ENCODE peak calls at places on chromosomes 5 and 9, in seven cellular contexts. F is HepG2, T is GM12891, E is H1, D is SK-N-SH, H is K562, N is GM12878. G is an unnamed sample.
A peak's percentile ranks its signal among the peaks of the same experiment; 100 is the strongest.

GRCh38 chr9:98121096-98121495 is 2.1 kb upstream of the TRIM14 start:
- DNase-seq in F (no peak), T (no peak), E (no peak), D (no peak), H (peak; percentile 58), N (no peak), G (no peak)

GRCh38 chr9:73073337-73074175 is 78.1 kb upstream of the ANXA1 start:
- DNase-seq in F (no peak), T (no peak), E (no peak), D (no peak), H (no peak), N (no peak), G (no peak)

GRCh38 chr9:91840882-91841281 is 109.1 kb downstream of the ROR2 start:
- DNase-seq in F (no peak), T (no peak), E (no peak), D (no peak), H (no peak), N (no peak), G (no peak)

GRCh38 chr5:145220491-145220890 is 614.7 kb downstream of the PRELID2 start:
- DNase-seq in F (no peak), T (no peak), E (no peak), D (no peak), H (no peak), N (no peak), G (no peak)

GRCh38 chr5:81268797-81269196 is 32.6 kb upstream of the ZCCHC9 start:
- DNase-seq in F (peak; percentile 54), T (no peak), E (no peak), D (no peak), H (no peak), N (no peak), G (no peak)

GRCh38 chr9:105027082-105027481 is 99.1 kb upstream of the ABCA1 start:
- DNase-seq in F (no peak), T (no peak), E (no peak), D (no peak), H (no peak), N (no peak), G (no peak)

GRCh38 chr9:116355153-116355827 is 201.7 kb downstream of the PAPPA start:
- DNase-seq in F (peak; percentile 46), T (no peak), E (no peak), D (no peak), H (no peak), N (no peak), G (no peak)

GRCh38 chr5:157745041-157745456 is 1.5 kb downstream of the LSM11 start:
- DNase-seq in F (no peak), T (no peak), E (no peak), D (peak; percentile 62), H (peak; percentile 23), N (no peak), G (no peak)

GRCh38 chr5:132674671-132675506 is 1.1 kb downstream of the IL4 start:
- DNase-seq in F (peak; percentile 24), T (peak; percentile 66), E (no peak), D (no peak), H (no peak), N (peak; percentile 93), G (peak; percentile 65)

GRCh38 chr5:176547811-176548210 is 1.3 kb upstream of the CDHR2 start:
- DNase-seq in F (peak; percentile 78), T (no peak), E (no peak), D (no peak), H (no peak), N (no peak), G (no peak)

GRCh38 chr5:141618030-141618803 is 583 bp downstream of the DIAPH1 start:
- DNase-seq in F (peak; percentile 63), T (no peak), E (no peak), D (peak; percentile 50), H (no peak), N (no peak), G (no peak)

GRCh38 chr9:132994410-132995120 is 16.1 kb downstream of the GFI1B start:
- DNase-seq in F (no peak), T (peak; percentile 57), E (no peak), D (peak; percentile 8), H (peak; percentile 72), N (no peak), G (no peak)

GRCh38 chr5:61575103-61575502 is 243.0 kb downstream of the ZSWIM6 start:
- DNase-seq in F (no peak), T (no peak), E (no peak), D (peak; percentile 72), H (peak; percentile 45), N (no peak), G (no peak)

GRCh38 chr5:132094393-132095076 is 20.9 kb downstream of the CSF2 start:
- DNase-seq in F (peak; percentile 25), T (no peak), E (no peak), D (no peak), H (no peak), N (no peak), G (no peak)

GRCh38 chr5:53322257-53322656 is 158.2 kb upstream of the FST start:
- DNase-seq in F (no peak), T (no peak), E (no peak), D (no peak), H (no peak), N (no peak), G (no peak)

GRCh38 chr5:135215617-135215995 is 181.6 kb upstream of the PITX1 start:
- DNase-seq in F (no peak), T (no peak), E (no peak), D (no peak), H (no peak), N (no peak), G (no peak)

DNA sequence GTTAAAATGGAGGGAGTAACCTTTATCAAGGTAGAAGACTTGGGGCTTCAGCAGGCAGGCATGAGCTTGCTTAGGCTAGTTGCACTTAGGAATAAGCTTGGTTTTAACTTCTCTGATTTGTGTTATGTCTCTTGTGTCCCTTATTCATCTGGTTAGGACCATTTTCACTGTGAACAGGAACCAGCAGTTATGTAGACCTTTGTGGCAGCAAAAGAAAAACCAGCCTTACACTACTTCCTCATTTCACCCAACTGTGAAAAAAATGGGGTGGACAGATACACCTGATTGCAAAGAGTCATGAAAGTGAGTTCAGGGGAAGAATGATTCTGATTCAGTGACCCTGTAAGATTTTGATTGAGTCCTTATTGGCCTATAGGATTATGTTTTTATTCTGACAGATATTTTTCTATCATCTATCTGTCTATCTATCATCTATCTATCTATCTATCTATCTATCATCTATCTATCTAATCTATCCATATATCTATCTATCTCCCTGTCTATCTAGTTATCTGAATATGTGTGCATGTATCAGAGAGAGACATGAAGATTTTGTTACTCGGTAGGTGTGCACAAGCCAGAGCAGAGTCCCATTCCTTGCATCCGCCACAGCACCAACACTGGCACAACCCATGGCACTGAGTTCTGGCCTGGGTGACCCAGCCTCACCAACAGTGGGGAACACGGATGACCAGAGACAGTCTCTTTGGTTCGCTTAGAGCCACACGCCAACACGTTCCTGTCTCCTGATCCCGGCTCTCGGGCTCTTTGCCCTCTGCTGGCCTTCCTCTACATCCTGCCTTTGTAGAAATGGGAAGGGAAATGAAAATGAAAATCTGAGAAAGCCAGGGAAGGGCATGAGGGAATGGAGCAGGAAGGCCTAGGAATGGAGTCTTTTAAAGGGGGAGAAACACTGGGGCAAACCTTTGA is 1.3 kb upstream of the ZNF366 start:
- DNase-seq in F (no peak), T (peak; percentile 34), E (no peak), D (no peak), H (no peak), N (peak; percentile 83), G (peak; percentile 45)
- TF ChIP-seq POLR2AphosphoS5 in F (no peak), T (peak; percentile 42), E (no peak), D (no peak), H (no peak), N (no peak), G (no peak)

GRCh38 chr5:172881691-172882370 is 47.8 kb downstream of the ERGIC1 start:
- DNase-seq in F (no peak), T (no peak), E (no peak), D (no peak), H (peak; percentile 55), N (peak; percentile 72), G (no peak)
- TF ChIP-seq TAF1 in F (no peak), T (peak; percentile 22), E (no peak), D (no peak), H (peak; percentile 64), N (no peak), G (no peak)

GRCh38 chr5:100903036-100903887 is at the start of gene ST8SIA4:
- DNase-seq in F (no peak), T (peak; percentile 37), E (peak; percentile 76), D (peak; percentile 25), H (no peak), N (peak; percentile 95), G (peak; percentile 46)
- TF ChIP-seq POLR2AphosphoS5 in F (no peak), T (peak; percentile 94), E (no peak), D (no peak), H (no peak), N (peak; percentile 97), G (peak; percentile 97)

DNA sequence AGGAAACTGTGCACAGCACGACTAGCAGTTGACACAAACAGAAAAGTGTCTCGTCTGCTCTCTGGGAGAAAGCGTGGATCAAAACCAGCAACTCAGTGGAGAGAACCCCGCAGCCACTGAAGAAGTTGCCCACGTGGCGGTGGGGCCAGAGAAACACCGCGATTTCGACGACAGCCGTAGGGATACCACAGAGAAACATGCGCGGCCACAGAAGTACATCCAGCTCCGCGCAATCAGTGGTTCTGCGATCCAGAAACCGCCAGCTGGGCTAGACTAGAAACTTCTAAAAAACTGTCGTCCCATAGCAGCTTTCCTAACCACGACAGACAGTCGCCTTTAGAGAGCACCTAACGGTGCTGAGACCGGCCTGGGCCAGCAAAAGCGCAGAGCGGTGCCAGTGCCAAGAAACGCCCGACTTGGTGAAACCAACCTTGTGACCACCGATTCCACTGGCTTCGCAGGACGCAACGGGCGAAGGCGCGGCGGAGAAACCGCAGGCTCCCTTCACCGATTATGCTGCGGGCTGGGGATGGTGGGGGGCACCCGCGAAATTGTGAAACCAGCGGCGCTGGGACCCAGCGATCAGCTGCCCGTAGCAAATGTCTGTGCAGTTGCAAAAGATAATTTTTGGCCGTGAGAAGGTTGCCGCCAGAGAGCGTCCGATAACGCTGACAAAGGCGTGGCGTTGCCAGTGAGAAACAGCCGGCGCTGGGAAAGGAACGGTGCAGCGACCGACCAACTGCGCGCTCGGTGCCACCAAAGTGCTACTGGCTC is 2.7 kb upstream of the ANXA2R start:
- DNase-seq in F (no peak), T (peak; percentile 37), E (no peak), D (peak; percentile 35), H (peak; percentile 41), N (peak; percentile 55), G (no peak)
- TF ChIP-seq TAF1 in F (no peak), T (peak; percentile 54), E (no peak), D (no peak), H (peak; percentile 51), N (peak; percentile 51), G (no peak)

DNA sequence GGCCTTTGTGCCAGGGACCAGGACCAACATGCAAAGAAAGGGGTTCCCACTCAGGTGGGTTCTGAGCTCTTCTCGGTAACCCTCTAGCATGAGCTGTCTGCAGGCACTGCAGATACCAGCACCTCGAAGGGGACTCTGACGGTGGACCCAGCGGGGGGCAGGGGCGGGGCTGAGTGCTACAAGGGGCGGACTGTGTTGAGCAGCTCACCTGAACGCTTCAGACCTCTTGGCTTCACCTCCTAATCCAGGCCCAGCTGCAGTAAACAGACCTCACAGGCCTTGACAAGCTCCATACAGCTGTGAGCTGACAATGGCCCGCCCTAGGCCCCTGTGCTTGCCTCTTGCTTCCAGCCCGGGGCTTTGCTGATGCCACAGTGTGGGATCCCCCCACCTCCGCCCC is 48.4 kb downstream of the C9orf50 start:
- DNase-seq in F (no peak), T (no peak), E (no peak), D (no peak), H (no peak), N (no peak), G (no peak)
- TF ChIP-seq POLR2AphosphoS5 in F (no peak), T (no peak), E (no peak), D (no peak), H (no peak), N (no peak), G (no peak)

GRCh38 chr9:79123419-79123818 is 448.3 kb upstream of the TLE4 start:
- DNase-seq in F (no peak), T (no peak), E (no peak), D (no peak), H (no peak), N (no peak), G (no peak)
- TF ChIP-seq TAF1 in F (no peak), T (no peak), E (no peak), D (no peak), H (no peak), N (no peak), G (no peak)

G was measured in GM12892.